ENCODE peak calls at places on chromosomes 6 and 20, in nine cellular contexts. H is fibroblast of lung; T is colonic mucosa; K is RWPE1; S is mucosa of descending colon; W is CD8-positive, alpha-beta T cell; Q is heart left ventricle; A is stomach; X is B cell. Z is an unnamed sample.

GRCh38 chr20:4730782-4731181 is 9.1 kb downstream of the PRND start:
- DNase-seq in H (no peak), T (no peak), K (no peak), S (no peak), W (no peak), Q (no peak), A (no peak), X (no peak), Z (no peak)

GRCh38 chr6:13203145-13203544 is 125.2 kb downstream of the TBC1D7 start:
- DNase-seq in H (no peak), T (no peak), K (no peak), S (no peak), W (no peak), Q (no peak), A (no peak), X (no peak), Z (no peak)

GRCh38 chr20:20706285-20706684 is 6.2 kb downstream of the RALGAPA2 start:
- DNase-seq in H (no peak), T (no peak), K (no peak), S (no peak), W (no peak), Q (no peak), A (peak), X (no peak), Z (no peak)

GRCh38 chr6:11110921-11111768 is at the start of gene ERVFRD-1:
- DNase-seq in H (no peak), T (no peak), K (no peak), S (no peak), W (no peak), Q (no peak), A (no peak), X (no peak), Z (no peak)

GRCh38 chr6:47348316-47348863 is 38.7 kb upstream of the TNFRSF21 start:
- DNase-seq in H (no peak), T (no peak), K (no peak), S (no peak), W (no peak), Q (no peak), A (peak), X (no peak), Z (no peak)

GRCh38 chr6:127277878-127278843 is 11.5 kb downstream of the RNF146 start:
- DNase-seq in H (no peak), T (no peak), K (no peak), S (no peak), W (no peak), Q (no peak), A (no peak), X (no peak), Z (no peak)

GRCh38 chr6:24883618-24884017 is 52.1 kb downstream of the RIPOR2 start:
- DNase-seq in H (peak), T (no peak), K (no peak), S (no peak), W (no peak), Q (no peak), A (no peak), X (no peak), Z (no peak)

GRCh38 chr6:170160031-170160627 is 130.7 kb downstream of the DLL1 start:
- DNase-seq in H (no peak), T (no peak), K (no peak), S (no peak), W (no peak), Q (no peak), A (no peak), X (no peak), Z (no peak)

GRCh38 chr6:163808231-163808630 is 393.7 kb downstream of the QKI start:
- DNase-seq in H (no peak), T (no peak), K (no peak), S (no peak), W (no peak), Q (no peak), A (no peak), X (no peak), Z (no peak)

GRCh38 chr20:36856691-36857635 is 19.0 kb upstream of the TLDC2 start:
- DNase-seq in H (no peak), T (no peak), K (no peak), S (peak), W (peak), Q (peak), A (no peak), X (no peak), Z (no peak)

GRCh38 chr6:51490101-51490500 is 597.3 kb downstream of the PKHD1 start:
- DNase-seq in H (no peak), T (no peak), K (no peak), S (no peak), W (no peak), Q (no peak), A (no peak), X (no peak), Z (no peak)

GRCh38 chr6:36577298-36577697 is 16.9 kb upstream of the SRSF3 start:
- DNase-seq in H (peak), T (no peak), K (peak), S (no peak), W (no peak), Q (no peak), A (no peak), X (no peak), Z (no peak)

GRCh38 chr20:3221398-3222226 is 12.3 kb downstream of the ITPA start:
- DNase-seq in H (no peak), T (peak), K (peak), S (peak), W (no peak), Q (no peak), A (peak), X (no peak), Z (no peak)

GRCh38 chr6:39892490-39893129 is 41.7 kb downstream of the MOCS1 start:
- DNase-seq in H (peak), T (peak), K (peak), S (peak), W (no peak), Q (peak), A (peak), X (no peak), Z (peak)

GRCh38 chr20:50292324-50293243 is 102.0 kb downstream of the CEBPB start:
- DNase-seq in H (peak), T (peak), K (peak), S (peak), W (no peak), Q (peak), A (peak), X (no peak), Z (peak)

GRCh38 chr6:23213193-23213592 is 643.8 kb downstream of the HDGFL1 start:
- DNase-seq in H (peak), T (no peak), K (no peak), S (no peak), W (no peak), Q (no peak), A (no peak), X (no peak), Z (no peak)

GRCh38 chr20:650954-651353 is 2.0 kb downstream of the SRXN1 start:
- DNase-seq in H (no peak), T (no peak), K (no peak), S (no peak), W (no peak), Q (no peak), A (no peak), X (no peak), Z (no peak)
- TF ChIP-seq CTCF in H (no peak), T (no peak), K (no peak), S (no peak), W (no peak), Q (no peak), A (no peak), X (no peak), Z (peak)

GRCh38 chr20:13821876-13822275 is 37.0 kb downstream of the NDUFAF5 start:
- DNase-seq in H (peak), T (no peak), K (no peak), S (no peak), W (no peak), Q (no peak), A (no peak), X (no peak), Z (no peak)

GRCh38 chr20:13824459-13824858 is 39.6 kb downstream of the NDUFAF5 start:
- DNase-seq in H (no peak), T (no peak), K (no peak), S (no peak), W (no peak), Q (no peak), A (no peak), X (no peak), Z (no peak)

GRCh38 chr20:13825465-13825864 is 40.6 kb downstream of the NDUFAF5 start:
- DNase-seq in H (no peak), T (no peak), K (no peak), S (no peak), W (no peak), Q (no peak), A (no peak), X (no peak), Z (no peak)

GRCh38 chr20:13819885-13820645 is 35.2 kb downstream of the NDUFAF5 start:
- DNase-seq in H (peak), T (peak), K (peak), S (peak), W (no peak), Q (peak), A (peak), X (peak), Z (peak)

GRCh38 chr20:13822459-13822858 is 37.6 kb downstream of the NDUFAF5 start:
- DNase-seq in H (no peak), T (no peak), K (no peak), S (no peak), W (no peak), Q (no peak), A (no peak), X (no peak), Z (peak)
- TF ChIP-seq CTCF in H (no peak), T (no peak), K (no peak), S (no peak), W (no peak), Q (no peak), A (no peak), X (no peak), Z (peak)

GRCh38 chr6:161837854-161838253 is 564.0 kb upstream of the AGPAT4 start:
- DNase-seq in H (peak), T (no peak), K (no peak), S (no peak), W (no peak), Q (no peak), A (no peak), X (no peak), Z (no peak)

GRCh38 chr6:161838306-161839035 is 564.6 kb upstream of the AGPAT4 start:
- DNase-seq in H (no peak), T (no peak), K (no peak), S (peak), W (no peak), Q (no peak), A (peak), X (no peak), Z (peak)

GRCh38 chr6:161836643-161837448 is 563.0 kb upstream of the AGPAT4 start:
- DNase-seq in H (peak), T (no peak), K (no peak), S (no peak), W (no peak), Q (no peak), A (no peak), X (no peak), Z (no peak)

GRCh38 chr6:161835426-161836029 is 561.7 kb upstream of the AGPAT4 start:
- DNase-seq in H (no peak), T (no peak), K (no peak), S (no peak), W (no peak), Q (no peak), A (no peak), X (no peak), Z (no peak)

DNA sequence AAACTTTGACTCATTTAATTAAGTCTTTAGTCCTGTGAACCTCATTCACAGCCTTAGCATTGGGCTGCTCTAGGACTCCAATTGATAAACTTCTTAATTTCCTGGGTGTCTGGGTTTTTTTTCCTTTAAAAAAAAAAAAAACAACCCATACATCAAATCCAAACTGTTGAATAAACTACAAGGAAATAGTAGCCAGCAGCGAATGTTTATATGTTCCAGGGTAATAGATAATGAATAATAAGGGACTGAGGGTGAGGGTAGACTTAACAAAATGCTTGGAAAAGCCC is 563.5 kb upstream of the AGPAT4 start:
- DNase-seq in H (no peak), T (no peak), K (no peak), S (no peak), W (no peak), Q (no peak), A (no peak), X (no peak), Z (no peak)
- TF ChIP-seq CTCF in H (no peak), T (no peak), K (no peak), S (no peak), W (no peak), Q (no peak), A (no peak), X (no peak), Z (no peak)

GRCh38 chr6:130223508-130223907 is 757 bp upstream of the SAMD3 start:
- DNase-seq in H (no peak), T (peak), K (no peak), S (peak), W (peak), Q (no peak), A (no peak), X (peak), Z (no peak)
- TF ChIP-seq CTCF in H (no peak), T (no peak), K (no peak), S (no peak), W (peak), Q (no peak), A (no peak), X (peak), Z (peak)

DNA sequence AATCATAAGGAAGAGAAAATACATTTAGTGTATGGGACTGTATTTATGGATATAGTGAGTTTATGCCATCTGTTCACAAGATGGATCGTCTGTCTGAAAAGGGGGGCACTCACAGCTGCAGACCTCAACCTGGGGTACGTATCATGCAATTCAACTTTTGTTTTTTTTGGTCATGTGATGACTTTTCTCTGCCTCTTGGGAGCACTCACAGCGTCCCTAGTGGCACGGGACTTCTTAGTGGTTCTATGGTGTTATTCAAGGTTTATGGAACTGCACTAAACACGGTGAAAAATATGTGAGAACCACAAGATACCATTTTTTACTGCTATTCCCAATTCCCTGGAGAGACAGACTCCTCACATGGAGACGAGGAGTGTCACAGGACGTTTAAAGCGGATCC is 60.4 kb upstream of the MPC1 start:
- DNase-seq in H (no peak), T (no peak), K (no peak), S (no peak), W (no peak), Q (no peak), A (peak), X (no peak), Z (no peak)
- TF ChIP-seq CTCF in H (no peak), T (no peak), K (no peak), S (no peak), W (no peak), Q (no peak), A (no peak), X (no peak), Z (peak)

GRCh38 chr20:43514062-43514971 is 6.8 kb downstream of the L3MBTL1 start:
- DNase-seq in H (peak), T (peak), K (peak), S (peak), W (peak), Q (peak), A (peak), X (peak), Z (peak)
- TF ChIP-seq CTCF in H (peak), T (no peak), K (peak), S (no peak), W (no peak), Q (peak), A (no peak), X (peak), Z (peak)

Z was measured in H9.